ENCODE peak calls at places on chromosomes 1 and 21, in four cellular contexts. One of them, this sample, is unnamed.

GRCh38 chr1:26490155-26490554 is 17.9 kb downstream of the HMGN2 start:
- DNase-seq in DND-41: no peak
- DNase-seq in heart right ventricle: no peak
- DNase-seq in fibroblast of lung: no peak
- DNase-seq in this sample: no peak

GRCh38 chr21:36589352-36589971 is 109.5 kb upstream of the SIM2 start:
- DNase-seq in fibroblast of lung: peak
- DNase-seq in heart right ventricle: peak
- DNase-seq in DND-41: peak
- DNase-seq in this sample: no peak

GRCh38 chr21:38921511-38922215 is 115.9 kb downstream of the ETS2 start:
- DNase-seq in fibroblast of lung: no peak
- DNase-seq in DND-41: no peak
- DNase-seq in heart right ventricle: no peak
- DNase-seq in this sample: no peak

GRCh38 chr1:94000531-94001282 is 91.5 kb upstream of the GCLM start:
- DNase-seq in heart right ventricle: no peak
- DNase-seq in DND-41: no peak
- DNase-seq in fibroblast of lung: no peak
- DNase-seq in this sample: no peak

GRCh38 chr1:100034465-100034864 is 64.7 kb downstream of the SLC35A3 start:
- DNase-seq in heart right ventricle: no peak
- DNase-seq in DND-41: no peak
- DNase-seq in fibroblast of lung: peak
- DNase-seq in this sample: peak

GRCh38 chr1:190258003-190258402 is 219.7 kb downstream of the BRINP3 start:
- DNase-seq in heart right ventricle: no peak
- DNase-seq in fibroblast of lung: no peak
- DNase-seq in DND-41: no peak
- DNase-seq in this sample: no peak

GRCh38 chr1:180195401-180195800 is 34.7 kb upstream of the LHX4 start:
- DNase-seq in heart right ventricle: no peak
- DNase-seq in DND-41: no peak
- DNase-seq in fibroblast of lung: no peak
- DNase-seq in this sample: no peak

GRCh38 chr1:52119291-52119690 is 22.6 kb upstream of the ZFYVE9 start:
- DNase-seq in DND-41: no peak
- DNase-seq in heart right ventricle: no peak
- DNase-seq in fibroblast of lung: no peak
- DNase-seq in this sample: no peak

GRCh38 chr1:116313776-116314175 is 59.3 kb upstream of the ATP1A1 start:
- DNase-seq in fibroblast of lung: no peak
- DNase-seq in heart right ventricle: no peak
- DNase-seq in DND-41: no peak
- DNase-seq in this sample: no peak

GRCh38 chr21:21247441-21247840 is 249.2 kb downstream of the NCAM2 start:
- DNase-seq in DND-41: no peak
- DNase-seq in fibroblast of lung: peak
- DNase-seq in heart right ventricle: no peak
- DNase-seq in this sample: no peak

DNA sequence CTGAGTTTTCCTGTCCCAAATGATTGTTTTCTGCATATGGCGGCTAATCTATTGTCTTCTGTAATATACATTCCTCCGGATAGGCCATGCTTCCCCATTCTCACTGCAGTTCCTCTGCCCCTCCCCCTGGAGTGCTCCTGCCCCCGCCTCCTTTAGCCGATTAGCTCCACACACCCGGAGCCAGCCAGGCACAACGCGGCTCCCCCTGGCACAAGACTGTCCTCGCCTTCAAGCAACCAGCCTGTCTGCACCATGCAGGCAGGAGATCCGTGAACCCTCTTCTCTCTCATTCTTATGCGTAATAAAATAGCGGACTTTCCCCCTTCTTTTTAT is 18.0 kb downstream of the SERTAD4 start:
- DNase-seq in fibroblast of lung: no peak
- DNase-seq in heart right ventricle: peak
- DNase-seq in DND-41: no peak
- DNase-seq in this sample: no peak
- H3K4me3 ChIP-seq in fibroblast of lung: no peak
- H3K4me3 ChIP-seq in heart right ventricle: peak
- H3K4me3 ChIP-seq in DND-41: no peak
- H3K4me3 ChIP-seq in this sample: no peak

DNA sequence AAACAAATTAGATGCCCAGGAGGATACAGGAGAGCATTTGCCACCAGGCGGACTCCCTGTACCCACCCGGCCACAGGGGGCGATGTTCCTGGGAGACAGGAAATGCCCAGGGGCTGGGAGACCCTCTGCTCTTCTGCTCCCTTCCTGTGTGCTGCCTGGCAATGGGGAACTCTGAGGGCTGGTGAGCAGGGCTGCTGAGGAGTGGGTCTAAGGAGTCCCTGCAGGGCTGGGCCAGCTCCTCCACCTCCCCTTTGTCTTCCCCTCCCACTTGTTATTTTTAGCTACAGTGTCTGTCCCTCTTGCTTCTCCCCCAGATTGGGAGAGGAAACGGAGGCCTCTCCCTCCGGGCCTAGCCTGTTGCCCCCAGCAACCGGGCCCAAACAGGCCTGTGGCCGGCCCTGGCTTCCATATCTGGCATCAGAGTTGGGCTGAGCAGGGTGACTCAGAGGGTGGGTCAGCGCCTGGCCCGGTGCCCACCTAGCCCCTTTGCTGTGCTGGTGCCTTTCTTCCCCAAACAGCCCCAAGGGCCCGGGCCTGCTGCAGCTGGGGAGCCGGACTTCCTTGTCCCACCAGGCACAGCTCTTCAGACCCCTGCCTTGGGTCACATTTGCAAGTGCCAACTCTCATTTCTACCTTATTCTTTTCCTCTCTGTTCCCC is 11.7 kb downstream of the LMNA start:
- DNase-seq in fibroblast of lung: peak
- DNase-seq in heart right ventricle: peak
- DNase-seq in DND-41: peak
- DNase-seq in this sample: peak
- H3K4me3 ChIP-seq in fibroblast of lung: peak
- H3K4me3 ChIP-seq in heart right ventricle: peak
- H3K4me3 ChIP-seq in DND-41: no peak
- H3K4me3 ChIP-seq in this sample: no peak

GRCh38 chr1:166972827-166973226 is 2.5 kb downstream of the ILDR2 start:
- DNase-seq in DND-41: no peak
- DNase-seq in fibroblast of lung: no peak
- DNase-seq in heart right ventricle: no peak
- DNase-seq in this sample: no peak
- H3K4me3 ChIP-seq in DND-41: peak
- H3K4me3 ChIP-seq in fibroblast of lung: no peak
- H3K4me3 ChIP-seq in heart right ventricle: no peak
- H3K4me3 ChIP-seq in this sample: no peak

DNA sequence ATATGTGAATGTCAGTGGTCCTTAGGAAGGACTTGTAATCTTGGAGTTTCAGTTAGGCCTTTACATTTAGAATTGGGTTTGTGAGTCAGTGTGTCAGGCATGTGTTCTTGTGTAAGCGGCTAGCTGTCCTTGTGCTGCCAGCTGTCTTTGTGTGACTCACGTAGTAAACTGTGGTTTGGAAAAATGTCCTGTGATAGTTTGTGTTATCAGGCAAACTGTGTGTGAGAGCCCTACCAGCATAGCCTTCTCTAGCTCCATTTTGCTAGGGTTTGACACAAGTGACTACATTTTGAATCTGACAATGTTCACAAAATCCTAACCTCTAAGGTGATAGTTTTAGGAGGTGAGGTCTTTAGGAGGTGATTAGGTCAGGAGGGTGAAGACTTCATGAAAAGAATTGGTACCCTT is 6.9 kb upstream of the SLC35D1 start:
- DNase-seq in DND-41: no peak
- DNase-seq in fibroblast of lung: peak
- DNase-seq in heart right ventricle: no peak
- DNase-seq in this sample: no peak
- H3K4me3 ChIP-seq in DND-41: no peak
- H3K4me3 ChIP-seq in fibroblast of lung: no peak
- H3K4me3 ChIP-seq in heart right ventricle: no peak
- H3K4me3 ChIP-seq in this sample: no peak